ENCODE peak calls at places on chromosomes 1 and 21, in five cellular contexts. H is fibroblast of lung; L is activated CD8-positive, alpha-beta T cell treated with anti-CD3 and anti-CD28 coated beads for 36 hours; W is dorsolateral prefrontal cortex; V is CD8-positive, alpha-beta T cell. Y is an unnamed sample.

GRCh38 chr1:118947790-118948189 is 40.4 kb downstream of the TBX15 start:
- DNase-seq in H (peak; percentile 77), L (no peak), W (no peak), V (no peak), Y (no peak)

GRCh38 chr1:185551008-185551407 is 183.2 kb upstream of the HMCN1 start:
- DNase-seq in H (no peak), L (no peak), W (no peak), V (no peak), Y (no peak)

GRCh38 chr21:31714741-31715365 is 17.1 kb downstream of the SCAF4 start:
- DNase-seq in H (no peak), L (no peak), W (no peak), V (no peak), Y (no peak)

GRCh38 chr1:201358596-201358995 is 18.9 kb downstream of the TNNT2 start:
- DNase-seq in H (no peak), L (no peak), W (peak; percentile 17), V (no peak), Y (no peak)

GRCh38 chr1:113394043-113394862 is 3.9 kb downstream of the MAGI3 start:
- DNase-seq in H (no peak), L (no peak), W (no peak), V (no peak), Y (no peak)

GRCh38 chr1:2251363-2251762 is 23.2 kb downstream of the SKI start:
- DNase-seq in H (no peak), L (no peak), W (no peak), V (no peak), Y (no peak)

GRCh38 chr1:89536555-89537393 is 12.1 kb downstream of the LRRC8B start:
- DNase-seq in H (no peak), L (peak; percentile 28), W (no peak), V (no peak), Y (no peak)

GRCh38 chr1:201916649-201917249 is 28.1 kb downstream of the SHISA4 start:
- DNase-seq in H (peak; percentile 97), L (peak; percentile 14), W (no peak), V (no peak), Y (no peak)

GRCh38 chr1:66334311-66334710 is 199.6 kb upstream of the SGIP1 start:
- DNase-seq in H (no peak), L (no peak), W (no peak), V (no peak), Y (no peak)

GRCh38 chr21:35428489-35428888 is 379.4 kb upstream of the RUNX1 start:
- DNase-seq in H (no peak), L (peak; percentile 26), W (no peak), V (peak; percentile 3), Y (no peak)

GRCh38 chr1:157948547-157949152 is 44.8 kb upstream of the KIRREL1 start:
- DNase-seq in H (peak; percentile 62), L (peak; percentile 10), W (no peak), V (no peak), Y (peak; percentile 14)

GRCh38 chr1:84780000-84780716 is 89.9 kb upstream of the SSX2IP start:
- DNase-seq in H (peak; percentile 28), L (peak; percentile 39), W (no peak), V (no peak), Y (no peak)

GRCh38 chr1:242411906-242412305 is 112.6 kb downstream of the PLD5 start:
- DNase-seq in H (no peak), L (no peak), W (no peak), V (no peak), Y (no peak)

GRCh38 chr1:174858301-174858700 is 141.4 kb upstream of the CACYBP start:
- DNase-seq in H (no peak), L (no peak), W (no peak), V (no peak), Y (no peak)

GRCh38 chr21:40276001-40276400 is 408.8 kb downstream of the PCP4 start:
- DNase-seq in H (no peak), L (no peak), W (no peak), V (no peak), Y (no peak)

GRCh38 chr1:22815043-22815365 is 104.4 kb downstream of the EPHB2 start:
- DNase-seq in H (no peak), L (no peak), W (no peak), V (no peak), Y (no peak)

GRCh38 chr1:101588677-101589076 is 351.9 kb downstream of the S1PR1 start:
- DNase-seq in H (no peak), L (no peak), W (no peak), V (no peak), Y (no peak)

GRCh38 chr21:19853709-19854575 is 1144.3 kb upstream of the NCAM2 start:
- DNase-seq in H (no peak), L (no peak), W (no peak), V (no peak), Y (no peak)

GRCh38 chr1:6093611-6094010 is 47.9 kb downstream of the KCNAB2 start:
- DNase-seq in H (no peak), L (no peak), W (no peak), V (no peak), Y (no peak)

GRCh38 chr1:156080598-156081173 is 1.6 kb downstream of the MEX3A start:
- DNase-seq in H (no peak), L (no peak), W (no peak), V (no peak), Y (no peak)

GRCh38 chr1:30511563-30512252 is 211.7 kb downstream of the MATN1 start:
- DNase-seq in H (no peak), L (no peak), W (no peak), V (no peak), Y (no peak)

GRCh38 chr21:31766895-31767294 is 35.0 kb upstream of the SCAF4 start:
- DNase-seq in H (no peak), L (no peak), W (no peak), V (no peak), Y (no peak)

GRCh38 chr1:93815738-93816110 is 63.3 kb downstream of the DNTTIP2 start:
- DNase-seq in H (no peak), L (no peak), W (no peak), V (no peak), Y (no peak)

GRCh38 chr1:229204863-229205777 is 65.8 kb upstream of the RAB4A start:
- DNase-seq in H (peak; percentile 86), L (peak; percentile 36), W (no peak), V (no peak), Y (no peak)

GRCh38 chr21:42307106-42307505 is 8.1 kb downstream of the TFF3 start:
- DNase-seq in H (no peak), L (no peak), W (no peak), V (no peak), Y (no peak)

GRCh38 chr1:29584816-29585600 is 348.7 kb downstream of the PTPRU start:
- DNase-seq in H (peak; percentile 20), L (no peak), W (no peak), V (no peak), Y (no peak)

GRCh38 chr1:29508458-29509107 is 272.3 kb downstream of the PTPRU start:
- DNase-seq in H (no peak), L (no peak), W (no peak), V (no peak), Y (no peak)

GRCh38 chr1:78683079-78683478 is 33.4 kb downstream of the IFI44 start:
- DNase-seq in H (no peak), L (no peak), W (no peak), V (no peak), Y (no peak)

DNA sequence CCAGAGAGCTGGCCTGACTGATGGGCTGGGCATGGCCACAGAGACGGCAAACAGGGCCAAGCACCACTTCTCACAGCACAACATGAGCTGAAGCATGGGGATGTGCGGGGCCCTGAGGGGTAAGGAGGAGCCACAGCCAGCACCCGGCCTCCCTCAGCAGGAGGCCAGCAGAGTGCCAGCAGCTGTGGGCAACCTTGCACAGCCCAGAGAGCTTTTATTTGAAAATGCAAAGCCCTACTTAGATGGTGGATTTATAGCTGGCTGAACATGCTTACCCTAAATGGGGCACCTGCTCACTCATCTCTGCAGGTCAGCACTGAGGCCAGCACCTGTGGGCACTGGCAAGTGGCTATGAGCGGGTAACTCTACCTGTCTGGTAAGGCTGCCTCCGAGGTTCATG is 44.1 kb downstream of the SLC66A1 start:
- DNase-seq in H (no peak), L (no peak), W (no peak), V (no peak), Y (no peak)
- TF ChIP-seq CTCF in H (no peak), L (no peak), W (no peak), V (no peak), Y (no peak)

DNA sequence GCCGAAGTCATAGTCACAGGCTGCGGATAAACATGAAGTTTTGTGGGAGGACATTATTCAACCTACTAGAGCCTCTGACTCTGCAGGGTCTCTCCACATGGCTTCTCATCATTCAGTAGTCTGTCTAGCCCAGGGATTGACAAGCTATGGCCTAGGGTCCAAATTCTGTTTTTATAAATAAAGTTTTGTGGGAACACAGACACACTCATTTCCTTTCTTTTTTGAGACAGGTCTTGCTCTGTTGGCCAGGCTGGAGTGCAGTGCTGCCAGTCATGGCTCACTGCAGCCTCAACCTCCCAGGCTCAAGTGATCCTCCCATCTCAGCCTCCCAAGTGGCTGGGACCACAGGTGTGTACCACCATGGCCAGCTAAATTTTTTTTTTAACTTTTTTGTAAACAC is 8.1 kb upstream of the ENO1 start:
- DNase-seq in H (no peak), L (no peak), W (no peak), V (no peak), Y (no peak)
- TF ChIP-seq CTCF in H (no peak), L (no peak), W (no peak), V (no peak), Y (no peak)

GRCh38 chr1:8203056-8203455 is 114.9 kb upstream of the SLC45A1 start:
- DNase-seq in H (peak; percentile 46), L (no peak), W (no peak), V (no peak), Y (no peak)

GRCh38 chr1:8198522-8198921 is 119.4 kb upstream of the SLC45A1 start:
- DNase-seq in H (no peak), L (no peak), W (no peak), V (no peak), Y (no peak)

GRCh38 chr1:8201331-8201861 is 116.5 kb upstream of the SLC45A1 start:
- DNase-seq in H (no peak), L (no peak), W (no peak), V (no peak), Y (no peak)

GRCh38 chr1:8202182-8202905 is 115.6 kb upstream of the SLC45A1 start:
- DNase-seq in H (peak; percentile 92), L (peak; percentile 13), W (no peak), V (no peak), Y (no peak)

GRCh38 chr1:8200317-8201115 is 117.4 kb upstream of the SLC45A1 start:
- DNase-seq in H (no peak), L (no peak), W (no peak), V (no peak), Y (no peak)
- TF ChIP-seq CTCF in H (no peak), L (no peak), W (no peak), V (no peak), Y (no peak)

DNA sequence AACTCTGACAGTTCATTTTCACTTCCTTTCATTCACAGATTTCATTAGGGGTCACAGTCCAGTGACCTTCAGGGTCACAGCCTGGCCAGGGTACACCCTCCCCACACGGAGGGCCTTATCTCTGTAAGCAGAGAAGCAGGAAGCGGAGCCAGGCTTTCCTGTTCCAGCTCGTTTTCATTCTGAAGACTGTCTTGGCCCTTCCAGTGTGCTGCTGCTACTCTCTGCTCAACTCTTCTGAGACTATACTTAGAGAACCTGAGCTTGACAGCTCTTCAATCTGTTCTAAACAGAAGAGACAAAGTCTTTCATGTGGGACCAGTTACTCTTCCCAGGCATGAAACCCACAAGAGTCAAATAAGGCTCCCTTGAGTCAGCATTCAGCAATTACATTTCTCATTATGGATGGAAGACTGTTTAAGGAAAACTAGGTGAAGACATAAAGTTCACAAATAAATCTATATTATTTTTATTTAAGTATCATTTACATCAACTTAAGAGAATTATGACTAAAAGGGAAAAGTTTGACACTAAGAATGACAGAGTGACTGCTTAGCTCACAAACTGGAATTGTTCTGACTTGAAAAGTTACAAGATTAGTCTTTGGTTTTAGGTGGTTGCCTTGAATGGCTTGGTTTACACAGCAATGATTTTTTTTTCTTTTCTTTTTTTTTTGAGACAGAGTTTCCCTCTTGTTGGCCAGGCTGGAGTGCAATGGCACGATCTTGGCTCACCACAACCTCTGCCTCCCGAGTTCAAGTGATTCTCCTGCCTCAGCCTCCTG is 4.8 kb upstream of the TDRD10 start:
- DNase-seq in H (no peak), L (no peak), W (no peak), V (no peak), Y (peak; percentile 13)
- TF ChIP-seq CTCF in H (no peak), L (no peak), W (no peak), V (no peak), Y (no peak)